ENCODE peak calls at places on chromosomes 5 and 9, in seven cellular contexts. T, I, M, B, N, X and V are unnamed samples.

GRCh38 chr9:589723-590122 is 251.8 kb upstream of the DMRT1 start:
- DNase-seq in T (no peak), M (no peak), B (no peak), I (no peak), X (no peak), N (no peak), V (no peak)

GRCh38 chr9:87812375-87813118 is 70.1 kb upstream of the SPATA31E1 start:
- DNase-seq in N (no peak), T (no peak), B (peak), I (no peak), M (peak), X (no peak), V (peak)

GRCh38 chr5:175689147-175689991 is 31.5 kb downstream of the HRH2 start:
- DNase-seq in I (no peak), M (no peak), X (no peak), T (no peak), B (peak), N (no peak), V (no peak)

GRCh38 chr5:134374234-134374633 is 2.9 kb downstream of the UBE2B start:
- DNase-seq in B (no peak), N (no peak), X (no peak), I (no peak), T (no peak), M (no peak), V (no peak)

GRCh38 chr5:13917061-13917460 is 27.4 kb downstream of the DNAH5 start:
- DNase-seq in M (no peak), X (no peak), B (no peak), T (no peak), N (no peak), I (no peak), V (no peak)

GRCh38 chr9:87214991-87215390 is 267.7 kb upstream of the GAS1 start:
- DNase-seq in X (no peak), M (no peak), N (no peak), I (no peak), B (no peak), T (no peak), V (no peak)

GRCh38 chr5:149809919-149810691 is 80.0 kb downstream of the PPARGC1B start:
- DNase-seq in B (no peak), T (no peak), N (no peak), I (no peak), M (no peak), X (no peak), V (no peak)

GRCh38 chr5:169119287-169120048 is 181.5 kb downstream of the SLIT3 start:
- DNase-seq in X (no peak), B (no peak), I (no peak), N (no peak), T (no peak), M (no peak), V (no peak)